ENCODE peak calls at places on chromosomes 2 and 18, in four cellular contexts. One of them, this sample, is unnamed.
A peak's percentile ranks its signal among the peaks of the same experiment; 100 is the strongest.

GRCh38 chr18:29849145-29849544 is 1193.4 kb downstream of the DSC3 start:
- DNase-seq in substantia nigra: no peak
- DNase-seq in neural crest cell: no peak
- DNase-seq in Right ventricle myocardium superior: no peak
- DNase-seq in this sample: no peak

GRCh38 chr2:121897335-121897970 is 142.0 kb downstream of the TSN start:
- DNase-seq in substantia nigra: no peak
- DNase-seq in neural crest cell: peak; percentile 39
- DNase-seq in Right ventricle myocardium superior: no peak
- DNase-seq in this sample: peak; percentile 15

GRCh38 chr2:128420131-128420530 is 101.5 kb upstream of the HS6ST1 start:
- DNase-seq in substantia nigra: no peak
- DNase-seq in neural crest cell: no peak
- DNase-seq in Right ventricle myocardium superior: no peak
- DNase-seq in this sample: no peak

GRCh38 chr2:225040862-225041209 is 1.4 kb downstream of the DOCK10 start:
- DNase-seq in substantia nigra: peak; percentile 59
- DNase-seq in neural crest cell: no peak
- DNase-seq in Right ventricle myocardium superior: no peak
- DNase-seq in this sample: no peak

GRCh38 chr2:73984203-73984921 is at the start of gene TET3:
- DNase-seq in substantia nigra: no peak
- DNase-seq in neural crest cell: peak; percentile 34
- DNase-seq in Right ventricle myocardium superior: peak; percentile 68
- DNase-seq in this sample: no peak

GRCh38 chr18:74906189-74906588 is 302.8 kb downstream of the PTGR3 start:
- DNase-seq in substantia nigra: no peak
- DNase-seq in neural crest cell: no peak
- DNase-seq in Right ventricle myocardium superior: no peak
- DNase-seq in this sample: no peak

GRCh38 chr2:37201208-37201607 is 4.9 kb downstream of the CEBPZOS start:
- DNase-seq in substantia nigra: no peak
- DNase-seq in neural crest cell: no peak
- DNase-seq in Right ventricle myocardium superior: no peak
- DNase-seq in this sample: no peak

GRCh38 chr2:23550553-23550952 is 165.6 kb downstream of the KLHL29 start:
- DNase-seq in substantia nigra: peak; percentile 53
- DNase-seq in neural crest cell: no peak
- DNase-seq in Right ventricle myocardium superior: no peak
- DNase-seq in this sample: no peak

GRCh38 chr18:46224181-46224775 is 120.1 kb downstream of the HAUS1 start:
- DNase-seq in substantia nigra: no peak
- DNase-seq in neural crest cell: no peak
- DNase-seq in Right ventricle myocardium superior: no peak
- DNase-seq in this sample: no peak

GRCh38 chr2:209511637-209512036 is 87.8 kb downstream of the MAP2 start:
- DNase-seq in substantia nigra: no peak
- DNase-seq in neural crest cell: no peak
- DNase-seq in Right ventricle myocardium superior: no peak
- DNase-seq in this sample: no peak

GRCh38 chr2:237486819-237487448 is at the start of gene MLPH:
- DNase-seq in substantia nigra: no peak
- DNase-seq in neural crest cell: no peak
- DNase-seq in Right ventricle myocardium superior: peak; percentile 74
- DNase-seq in this sample: no peak

GRCh38 chr2:138432971-138433370 is 68.6 kb upstream of the SPOPL start:
- DNase-seq in substantia nigra: no peak
- DNase-seq in neural crest cell: no peak
- DNase-seq in Right ventricle myocardium superior: no peak
- DNase-seq in this sample: no peak

GRCh38 chr2:38444247-38444646 is 67.2 kb upstream of the ATL2 start:
- DNase-seq in substantia nigra: no peak
- DNase-seq in neural crest cell: no peak
- DNase-seq in Right ventricle myocardium superior: no peak
- DNase-seq in this sample: peak; percentile 81

GRCh38 chr2:233817305-233817980 is 36.9 kb downstream of the HJURP start:
- DNase-seq in substantia nigra: no peak
- DNase-seq in neural crest cell: no peak
- DNase-seq in Right ventricle myocardium superior: no peak
- DNase-seq in this sample: no peak

GRCh38 chr2:179068991-179069643 is 19.2 kb upstream of the CCDC141 start:
- DNase-seq in substantia nigra: no peak
- DNase-seq in neural crest cell: no peak
- DNase-seq in Right ventricle myocardium superior: no peak
- DNase-seq in this sample: no peak

GRCh38 chr2:174717273-174717672 is 47.0 kb downstream of the CHRNA1 start:
- DNase-seq in substantia nigra: no peak
- DNase-seq in neural crest cell: no peak
- DNase-seq in Right ventricle myocardium superior: no peak
- DNase-seq in this sample: no peak

GRCh38 chr2:236711440-236711839 is 141.8 kb downstream of the ACKR3 start:
- DNase-seq in substantia nigra: no peak
- DNase-seq in neural crest cell: no peak
- DNase-seq in Right ventricle myocardium superior: peak; percentile 56
- DNase-seq in this sample: no peak

GRCh38 chr2:156779416-156780117 is 343.4 kb downstream of the GPD2 start:
- DNase-seq in substantia nigra: no peak
- DNase-seq in neural crest cell: no peak
- DNase-seq in Right ventricle myocardium superior: no peak
- DNase-seq in this sample: no peak

GRCh38 chr18:50569930-50570329 is 10.0 kb downstream of the MAPK4 start:
- DNase-seq in substantia nigra: no peak
- DNase-seq in neural crest cell: no peak
- DNase-seq in Right ventricle myocardium superior: no peak
- DNase-seq in this sample: no peak

GRCh38 chr2:22276696-22277095 is 1108.3 kb upstream of the KLHL29 start:
- DNase-seq in substantia nigra: no peak
- DNase-seq in neural crest cell: no peak
- DNase-seq in Right ventricle myocardium superior: no peak
- DNase-seq in this sample: no peak

This sample was measured in iPS DF 19.7.